ENCODE peak calls at places on chromosomes 7 and 10, in seven cellular contexts. K, P, W, G, Q, L and X are unnamed samples.

GRCh38 chr7:95972554-95972953 is 200.2 kb downstream of the DYNC1I1 start:
- DNase-seq in K (no peak), P (no peak), W (no peak), G (no peak), Q (peak; percentile 40), L (no peak), X (no peak)

GRCh38 chr7:66696774-66697191 is 43.8 kb upstream of the RABGEF1 start:
- DNase-seq in K (no peak), P (no peak), W (no peak), G (peak; percentile 68), Q (no peak), L (no peak), X (peak; percentile 21)

GRCh38 chr7:102288285-102288930 is 1.7 kb downstream of the SH2B2 start:
- DNase-seq in K (no peak), P (no peak), W (no peak), G (no peak), Q (no peak), L (no peak), X (no peak)

GRCh38 chr7:144174613-144175012 is 8.7 kb upstream of the CTAGE4 start:
- DNase-seq in K (no peak), P (no peak), W (no peak), G (no peak), Q (no peak), L (no peak), X (no peak)

GRCh38 chr10:80555415-80555814 is 17.7 kb downstream of the SH2D4B start:
- DNase-seq in K (peak; percentile 0), P (no peak), W (no peak), G (no peak), Q (no peak), L (no peak), X (no peak)

GRCh38 chr10:3887885-3888476 is 103.0 kb upstream of the KLF6 start:
- DNase-seq in K (peak; percentile 50), P (no peak), W (peak; percentile 57), G (peak; percentile 95), Q (no peak), L (peak; percentile 72), X (peak; percentile 94)

GRCh38 chr10:47361293-47361692 is 13.1 kb downstream of the RBP3 start:
- DNase-seq in K (no peak), P (peak; percentile 24), W (no peak), G (peak; percentile 35), Q (no peak), L (no peak), X (peak; percentile 38)

GRCh38 chr7:74439546-74439945 is 14.2 kb upstream of the GTF2IRD1 start:
- DNase-seq in K (no peak), P (no peak), W (no peak), G (no peak), Q (no peak), L (no peak), X (no peak)

GRCh38 chr10:6300106-6300783 is 97.5 kb downstream of the PFKFB3 start:
- DNase-seq in K (peak; percentile 37), P (no peak), W (peak; percentile 54), G (peak; percentile 65), Q (no peak), L (peak; percentile 12), X (peak; percentile 57)

GRCh38 chr7:2661602-2662272 is 26.3 kb upstream of the AMZ1 start:
- DNase-seq in K (no peak), P (no peak), W (no peak), G (no peak), Q (no peak), L (no peak), X (no peak)

GRCh38 chr7:157402911-157403534 is 66.2 kb downstream of the DNAJB6 start:
- DNase-seq in K (no peak), P (no peak), W (no peak), G (no peak), Q (no peak), L (no peak), X (no peak)

GRCh38 chr7:999149-999883 is 16.3 kb downstream of the CYP2W1 start:
- DNase-seq in K (no peak), P (no peak), W (no peak), G (no peak), Q (no peak), L (no peak), X (no peak)

GRCh38 chr10:90319188-90319914 is 538.5 kb downstream of the HTR7 start:
- DNase-seq in K (peak; percentile 24), P (peak; percentile 39), W (no peak), G (peak; percentile 95), Q (no peak), L (no peak), X (peak; percentile 88)

GRCh38 chr7:132318338-132319318 is 257.6 kb downstream of the PLXNA4 start:
- DNase-seq in K (peak; percentile 85), P (peak; percentile 69), W (peak; percentile 85), G (peak; percentile 78), Q (peak; percentile 78), L (peak; percentile 59), X (peak; percentile 71)

GRCh38 chr10:26738354-26738753 is 40.9 kb downstream of the PDSS1 start:
- DNase-seq in K (no peak), P (no peak), W (no peak), G (no peak), Q (no peak), L (no peak), X (no peak)

GRCh38 chr7:139738101-139738489 is 39.7 kb downstream of the HIPK2 start:
- DNase-seq in K (no peak), P (no peak), W (peak; percentile 37), G (no peak), Q (no peak), L (no peak), X (no peak)

GRCh38 chr10:118910702-118911101 is 118.8 kb upstream of the NANOS1 start:
- DNase-seq in K (no peak), P (no peak), W (no peak), G (no peak), Q (no peak), L (no peak), X (no peak)